ENCODE peak calls at places on chromosomes 1 and 21, in nine cellular contexts. U, O, Z, B, P, W, Q, A and J are unnamed samples.

GRCh38 chr1:184260382-184260781 is 126.4 kb upstream of the C1orf21 start:
- DNase-seq in Z (peak), W (no peak), U (no peak), P (no peak), Q (no peak), A (no peak), O (no peak), B (no peak), J (no peak)

GRCh38 chr1:33147997-33148314 is 33.9 kb downstream of the TRIM62 start:
- DNase-seq in W (no peak), Q (peak), U (no peak), B (no peak), P (no peak), Z (peak), A (no peak), O (no peak), J (no peak)

GRCh38 chr1:220487297-220487820 is 40.6 kb upstream of the MARK1 start:
- DNase-seq in Z (peak), A (no peak), B (no peak), W (no peak), U (no peak), P (no peak), O (no peak), Q (no peak), J (no peak)

GRCh38 chr21:44653656-44654575 is 543 bp downstream of the KRTAP12-4 start:
- DNase-seq in Z (no peak), P (no peak), O (no peak), U (no peak), A (no peak), Q (no peak), B (no peak), W (peak), J (no peak)

GRCh38 chr21:36613064-36613463 is 85.9 kb upstream of the SIM2 start:
- DNase-seq in U (no peak), O (no peak), Z (peak), W (no peak), B (no peak), P (no peak), Q (no peak), A (no peak), J (no peak)

GRCh38 chr1:236311040-236311439 is 29.3 kb upstream of the ERO1B start:
- DNase-seq in U (no peak), O (no peak), W (no peak), P (no peak), Q (no peak), A (no peak), Z (no peak), B (no peak), J (no peak)

GRCh38 chr21:28554660-28555475 is 437.8 kb downstream of the LTN1 start:
- DNase-seq in W (no peak), U (no peak), Q (peak), P (no peak), O (no peak), B (no peak), Z (peak), A (no peak), J (no peak)

GRCh38 chr1:113058861-113059441 is 14.0 kb upstream of the LRIG2 start:
- DNase-seq in A (peak), Z (no peak), O (no peak), Q (no peak), U (no peak), P (no peak), W (no peak), B (no peak), J (no peak)

GRCh38 chr1:37797750-37798345 is 4.2 kb downstream of the MANEAL start:
- DNase-seq in O (no peak), Q (no peak), A (no peak), B (no peak), W (no peak), P (no peak), Z (peak), U (no peak), J (no peak)

GRCh38 chr1:13228343-13228781 is 2.4 kb upstream of the PRAMEF18 start:
- DNase-seq in B (no peak), Q (peak), Z (no peak), U (no peak), A (no peak), W (no peak), P (peak), O (no peak), J (no peak)

GRCh38 chr1:224183591-224184312 is 712 bp downstream of the DEGS1 start:
- DNase-seq in O (no peak), B (peak), U (peak), P (peak), A (peak), W (peak), Q (peak), Z (peak), J (peak)

GRCh38 chr1:43450251-43451070 is 3.3 kb downstream of the HYI start:
- DNase-seq in A (no peak), O (no peak), U (no peak), P (no peak), B (no peak), Q (peak), W (no peak), Z (no peak), J (no peak)

GRCh38 chr1:196858811-196859210 is 29.0 kb upstream of the CFHR4 start:
- DNase-seq in O (no peak), A (no peak), Z (no peak), Q (no peak), B (no peak), P (no peak), U (no peak), W (no peak), J (no peak)

GRCh38 chr1:227428803-227429202 is 110.5 kb upstream of the CDC42BPA start:
- DNase-seq in O (no peak), A (no peak), B (no peak), W (no peak), Z (peak), Q (no peak), P (no peak), U (no peak), J (no peak)
- H3K27ac ChIP-seq in O (peak), A (no peak), B (peak), W (no peak), Z (peak), Q (no peak), P (peak), U (peak), J (peak)

DNA sequence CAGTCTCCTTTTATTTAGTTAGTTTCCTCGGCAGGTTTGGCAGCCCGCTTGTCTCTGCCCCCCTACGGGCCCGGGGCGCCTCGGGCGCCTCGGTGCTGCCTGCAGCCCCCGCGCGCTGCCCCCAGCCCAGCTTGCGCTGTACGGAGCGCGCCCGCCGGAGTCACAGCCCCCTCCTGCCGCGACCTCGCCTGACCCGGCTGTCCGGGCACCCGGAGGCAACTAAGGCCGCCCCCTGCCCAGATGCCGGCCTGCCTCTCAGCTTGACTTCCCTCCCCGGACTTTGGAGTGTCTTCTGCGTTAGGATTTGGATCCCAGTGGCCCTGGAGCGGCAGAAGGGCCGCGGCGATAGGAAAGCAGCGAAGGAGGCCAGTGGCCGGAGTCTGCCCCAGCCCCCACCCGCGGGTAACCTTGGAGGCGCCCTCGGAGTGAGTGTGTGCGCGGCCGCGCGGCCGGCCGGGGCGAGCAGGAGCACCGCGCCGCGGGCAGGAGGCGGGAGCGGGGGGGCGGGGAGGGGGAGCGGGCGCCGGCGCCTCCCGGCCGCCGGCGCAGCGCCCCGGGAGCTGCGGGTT is 7.6 kb downstream of the CDKN2C start:
- DNase-seq in Z (no peak), Q (no peak), B (peak), U (peak), W (peak), O (no peak), A (peak), P (peak), J (peak)
- H3K27ac ChIP-seq in Z (peak), Q (no peak), B (peak), U (peak), W (peak), O (peak), A (no peak), P (peak), J (peak)

DNA sequence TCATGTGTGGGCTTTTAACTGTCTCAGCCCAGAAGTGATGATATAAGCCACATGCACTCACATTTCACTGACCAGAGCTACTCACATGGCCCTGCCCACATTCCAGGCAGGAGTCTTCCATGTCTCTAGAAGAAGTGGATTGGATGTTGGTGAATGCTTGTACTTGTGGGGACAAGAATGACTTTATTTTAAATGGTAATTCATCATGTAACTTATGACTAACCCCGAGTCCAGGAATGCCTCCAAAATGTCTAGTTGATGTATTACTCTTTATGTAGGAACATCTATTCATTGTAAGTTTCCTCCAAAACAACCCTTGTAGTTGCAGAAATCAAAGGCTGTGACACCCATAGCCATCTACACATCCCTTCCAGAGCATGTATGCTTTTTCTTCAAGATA is 15.7 kb upstream of the CAMK1G start:
- DNase-seq in U (no peak), Q (no peak), O (no peak), B (no peak), Z (peak), A (peak), P (no peak), W (no peak), J (no peak)
- H3K27ac ChIP-seq in U (no peak), Q (no peak), O (no peak), B (no peak), Z (no peak), A (no peak), P (no peak), W (no peak), J (no peak)

GRCh38 chr1:229599218-229599812 is 26.6 kb downstream of the TAF5L start:
- DNase-seq in A (no peak), U (peak), P (no peak), Q (no peak), O (no peak), Z (no peak), W (no peak), B (no peak), J (no peak)

GRCh38 chr1:229600229-229600628 is 25.7 kb downstream of the TAF5L start:
- DNase-seq in A (no peak), W (no peak), Z (no peak), O (no peak), U (no peak), P (no peak), B (no peak), Q (no peak), J (no peak)

GRCh38 chr1:229596961-229597699 is 28.8 kb downstream of the TAF5L start:
- DNase-seq in P (no peak), W (no peak), O (peak), Z (peak), B (peak), A (no peak), U (peak), Q (no peak), J (peak)

GRCh38 chr1:229594227-229595008 is 31.5 kb downstream of the TAF5L start:
- DNase-seq in P (no peak), B (no peak), W (no peak), U (no peak), O (no peak), Q (no peak), A (no peak), Z (no peak), J (no peak)

GRCh38 chr1:229597877-229598276 is 28.0 kb downstream of the TAF5L start:
- DNase-seq in B (no peak), O (no peak), Z (peak), U (no peak), P (no peak), Q (no peak), W (no peak), A (no peak), J (no peak)
- H3K27ac ChIP-seq in B (peak), O (peak), Z (peak), U (peak), P (peak), Q (no peak), W (no peak), A (no peak), J (no peak)

GRCh38 chr21:31524140-31524539 is 135.4 kb upstream of the SOD1 start:
- DNase-seq in U (no peak), P (no peak), Z (no peak), Q (peak), O (no peak), A (no peak), B (no peak), W (no peak), J (no peak)

GRCh38 chr21:31521515-31521914 is 138.0 kb upstream of the SOD1 start:
- DNase-seq in P (no peak), Q (no peak), Z (no peak), W (no peak), U (no peak), A (no peak), B (no peak), O (no peak), J (no peak)

GRCh38 chr21:31517664-31518402 is 141.7 kb upstream of the SOD1 start:
- DNase-seq in P (no peak), B (no peak), U (no peak), O (no peak), Q (no peak), A (no peak), W (no peak), Z (no peak), J (no peak)

GRCh38 chr21:31518580-31518979 is 140.9 kb upstream of the SOD1 start:
- DNase-seq in U (no peak), B (no peak), O (no peak), W (no peak), Z (no peak), A (no peak), Q (no peak), P (no peak), J (no peak)

DNA sequence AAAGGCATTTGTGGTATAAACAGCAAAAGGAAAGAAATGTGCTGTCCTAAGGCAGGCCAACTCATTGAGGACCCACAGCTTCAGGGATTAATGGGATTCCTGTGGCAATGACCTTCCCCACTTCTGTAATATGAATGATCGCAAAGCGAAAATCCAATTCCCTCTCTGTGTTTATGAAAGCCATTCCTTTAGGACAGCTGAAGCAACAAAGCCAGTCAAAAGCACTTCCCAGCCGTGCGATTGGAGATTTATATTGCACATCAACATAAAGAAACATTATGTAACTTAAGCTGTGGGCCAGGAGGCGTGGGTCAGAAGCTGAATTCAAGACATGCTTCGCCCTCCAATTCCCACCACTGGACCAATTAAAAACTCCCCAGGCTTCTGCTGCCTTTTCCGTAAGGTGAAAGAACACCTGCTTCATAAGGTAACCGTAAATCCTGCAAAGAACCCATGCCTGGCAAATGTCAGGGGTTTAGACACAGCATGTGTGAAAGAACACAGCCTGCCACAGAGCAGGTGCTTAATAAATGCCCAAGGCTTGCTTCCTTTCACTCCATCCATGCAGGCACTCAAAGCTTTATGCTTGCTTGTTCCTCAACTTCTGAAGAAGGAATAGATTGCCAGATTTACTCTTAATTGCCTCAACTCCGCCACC is 138.9 kb upstream of the SOD1 start:
- DNase-seq in Q (no peak), P (no peak), A (no peak), W (no peak), O (no peak), U (no peak), Z (peak), B (no peak), J (no peak)
- H3K27ac ChIP-seq in Q (no peak), P (no peak), A (no peak), W (no peak), O (no peak), U (no peak), Z (no peak), B (no peak), J (no peak)

DNA sequence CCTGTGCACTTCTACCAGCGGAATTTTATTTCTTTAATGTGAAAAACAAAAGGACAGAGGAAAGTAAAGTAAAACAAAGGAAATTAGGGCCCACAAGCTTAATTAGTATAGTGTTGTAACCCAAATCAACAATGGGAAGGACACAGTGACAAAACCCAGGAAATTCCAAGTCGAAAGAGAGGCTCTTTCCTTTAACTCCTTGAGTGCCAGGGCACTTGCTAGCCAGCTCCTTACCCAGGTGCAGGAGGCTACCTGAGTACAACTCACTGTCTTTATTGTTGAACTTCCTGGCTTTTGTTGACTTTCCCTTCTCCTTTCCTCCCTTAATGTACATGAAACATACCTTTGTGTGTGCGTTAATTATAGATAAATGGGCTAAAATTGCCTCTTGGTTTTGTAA is 55.0 kb downstream of the PEX14 start:
- DNase-seq in B (no peak), O (no peak), Z (no peak), W (no peak), P (no peak), A (no peak), Q (peak), U (no peak), J (no peak)
- H3K27ac ChIP-seq in B (no peak), O (peak), Z (no peak), W (no peak), P (no peak), A (no peak), Q (no peak), U (peak), J (no peak)